ENCODE peak calls at places on chromosomes 13 and 19, in nine cellular contexts. A, W, L, N, H, Z, U, J and V are unnamed samples.

GRCh38 chr13:42539670-42540069 is 34.3 kb upstream of the TNFSF11 start:
- DNase-seq in A (no peak), W (no peak), L (no peak), N (no peak), H (no peak), Z (no peak), U (no peak), J (no peak), V (no peak)

GRCh38 chr13:45500492-45501174 is 35.9 kb downstream of the COG3 start:
- DNase-seq in A (peak; percentile 80), W (no peak), L (no peak), N (no peak), H (peak; percentile 96), Z (no peak), U (peak; percentile 15), J (no peak), V (no peak)

GRCh38 chr19:37007587-37008220 is 70.5 kb upstream of the ZNF420 start:
- DNase-seq in A (no peak), W (peak; percentile 64), L (peak; percentile 82), N (peak; percentile 13), H (no peak), Z (no peak), U (peak; percentile 28), J (peak; percentile 79), V (no peak)

GRCh38 chr13:31611214-31611613 is 128.1 kb upstream of the RXFP2 start:
- DNase-seq in A (no peak), W (no peak), L (no peak), N (no peak), H (no peak), Z (no peak), U (no peak), J (no peak), V (no peak)

GRCh38 chr13:37602743-37603381 is 4.3 kb upstream of the POSTN start:
- DNase-seq in A (no peak), W (no peak), L (no peak), N (no peak), H (peak; percentile 47), Z (no peak), U (peak; percentile 53), J (no peak), V (no peak)

GRCh38 chr19:39515551-39516191 is 732 bp downstream of the SELENOV start:
- DNase-seq in A (no peak), W (no peak), L (no peak), N (no peak), H (no peak), Z (no peak), U (no peak), J (no peak), V (no peak)

GRCh38 chr13:88005188-88005587 is 334.0 kb downstream of the SLITRK5 start:
- DNase-seq in A (no peak), W (no peak), L (no peak), N (no peak), H (no peak), Z (no peak), U (peak; percentile 37), J (no peak), V (no peak)

GRCh38 chr13:110416131-110416584 is 109.1 kb downstream of the COL4A2 start:
- DNase-seq in A (peak; percentile 16), W (no peak), L (no peak), N (no peak), H (peak; percentile 29), Z (no peak), U (no peak), J (no peak), V (no peak)

GRCh38 chr13:26412263-26412662 is 145.2 kb upstream of the WASF3 start:
- DNase-seq in A (no peak), W (no peak), L (no peak), N (no peak), H (no peak), Z (no peak), U (no peak), J (no peak), V (no peak)

GRCh38 chr13:65530688-65531087 is 1699.4 kb downstream of the PCDH9 start:
- DNase-seq in A (no peak), W (no peak), L (no peak), N (no peak), H (no peak), Z (no peak), U (no peak), J (no peak), V (no peak)

GRCh38 chr13:45769072-45769471 is 67.0 kb downstream of the CBY2 start:
- DNase-seq in A (no peak), W (no peak), L (no peak), N (no peak), H (no peak), Z (no peak), U (peak; percentile 89), J (no peak), V (no peak)

GRCh38 chr19:43820098-43820860 is 6.8 kb upstream of the ZNF283 start:
- DNase-seq in A (no peak), W (peak; percentile 51), L (peak; percentile 52), N (no peak), H (peak; percentile 42), Z (no peak), U (no peak), J (peak; percentile 30), V (no peak)

GRCh38 chr13:73057284-73058025 is 1.4 kb upstream of the KLF5 start:
- DNase-seq in A (no peak), W (no peak), L (no peak), N (no peak), H (no peak), Z (no peak), U (no peak), J (no peak), V (no peak)

GRCh38 chr19:55012294-55012693 is 25.8 kb downstream of the GP6 start:
- DNase-seq in A (no peak), W (no peak), L (no peak), N (no peak), H (no peak), Z (no peak), U (no peak), J (no peak), V (no peak)

GRCh38 chr19:23539499-23539898 is 144.2 kb upstream of the ZNF91 start:
- DNase-seq in A (peak; percentile 93), W (no peak), L (no peak), N (no peak), H (no peak), Z (no peak), U (no peak), J (no peak), V (no peak)

GRCh38 chr19:10163557-10163956 is 31.2 kb downstream of the DNMT1 start:
- DNase-seq in A (no peak), W (no peak), L (no peak), N (no peak), H (no peak), Z (no peak), U (no peak), J (no peak), V (no peak)

GRCh38 chr13:32376642-32377418 is 51.1 kb downstream of the N4BP2L1 start:
- DNase-seq in A (no peak), W (no peak), L (no peak), N (no peak), H (no peak), Z (no peak), U (no peak), J (no peak), V (no peak)

GRCh38 chr13:102799544-102800144 is 725 bp downstream of the BIVM start:
- DNase-seq in A (no peak), W (no peak), L (no peak), N (peak; percentile 26), H (peak; percentile 5), Z (no peak), U (no peak), J (peak; percentile 32), V (no peak)

DNA sequence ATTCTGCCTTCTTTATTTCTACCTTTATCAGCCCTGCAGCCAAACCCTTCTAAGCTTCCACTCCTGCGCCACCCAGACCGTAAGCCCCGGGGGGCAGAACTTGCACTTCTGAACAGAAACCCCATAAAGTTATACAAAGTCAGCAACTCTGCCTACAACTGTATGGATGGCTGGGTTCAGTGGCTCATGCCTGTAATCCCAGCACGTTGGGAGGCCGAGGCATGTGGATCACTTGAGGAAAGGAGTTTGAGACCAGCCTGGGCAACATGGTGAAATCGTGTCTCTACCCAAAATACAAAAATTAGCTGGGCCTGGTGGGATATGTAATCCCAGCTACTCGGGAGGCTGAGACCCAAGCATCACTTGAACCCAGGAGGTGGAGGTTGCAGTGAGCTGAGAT is 10.4 kb downstream of the RANBP3 start:
- DNase-seq in A (no peak), W (no peak), L (no peak), N (no peak), H (no peak), Z (no peak), U (no peak), J (no peak), V (no peak)
- H3K4me1 ChIP-seq in A (no peaks in the 10 kb centered on the region), W (peaks cover 69% of the 10 kb centered on the region), L (peaks cover 62% of the 10 kb centered on the region), N (peaks cover 59% of the 10 kb centered on the region), H (peaks cover 44% of the 10 kb centered on the region), Z (peaks cover 17% of the 10 kb centered on the region), U (peaks cover 29% of the 10 kb centered on the region), J (peaks cover 45% of the 10 kb centered on the region), V (peaks cover 14% of the 10 kb centered on the region)

DNA sequence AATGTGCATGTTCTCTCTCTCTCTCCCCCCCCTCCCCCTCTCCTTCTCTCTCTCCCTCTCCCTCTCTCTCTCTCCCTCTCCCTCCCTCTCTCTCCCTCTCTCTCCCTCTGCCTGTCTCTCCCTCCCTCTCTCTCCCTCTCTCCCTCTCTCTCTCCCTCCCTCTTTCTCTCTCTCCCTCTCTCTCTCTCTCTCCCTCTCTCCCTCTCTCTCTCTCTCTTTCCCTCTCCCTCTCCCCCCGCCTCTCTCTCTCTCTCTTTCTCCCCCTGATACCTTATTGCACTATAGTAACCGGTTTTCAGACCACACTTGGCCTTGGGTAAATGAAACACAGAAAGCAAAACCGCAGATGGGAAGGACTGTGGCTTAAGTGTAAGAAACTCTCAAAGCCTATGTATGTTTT is 34.7 kb upstream of the SPACA7 start:
- DNase-seq in A (no peak), W (no peak), L (no peak), N (no peak), H (no peak), Z (no peak), U (no peak), J (no peak), V (no peak)
- H3K9me3 ChIP-seq in A (no peaks in the 10 kb centered on the region), W (peaks cover 3% of the 10 kb centered on the region), L (peaks cover 18% of the 10 kb centered on the region), N (no peaks in the 10 kb centered on the region), H (peaks cover 23% of the 10 kb centered on the region), Z (no peaks in the 10 kb centered on the region), U (no peaks in the 10 kb centered on the region), J (no peaks in the 10 kb centered on the region), V (peaks cover 3% of the 10 kb centered on the region)

GRCh38 chr19:47075179-47075811 is 26.9 kb upstream of the TMEM160 start:
- DNase-seq in A (no peak), W (no peak), L (no peak), N (no peak), H (peak; percentile 12), Z (no peak), U (no peak), J (peak; percentile 15), V (no peak)
- H3K4me1 ChIP-seq in A (peaks cover 5% of the 10 kb centered on the region), W (peaks cover 8% of the 10 kb centered on the region), L (peaks cover 8% of the 10 kb centered on the region), N (peaks cover 7% of the 10 kb centered on the region), H (peaks cover 5% of the 10 kb centered on the region), Z (no peaks in the 10 kb centered on the region), U (no peaks in the 10 kb centered on the region), J (no peaks in the 10 kb centered on the region), V (peaks cover 3% of the 10 kb centered on the region)

DNA sequence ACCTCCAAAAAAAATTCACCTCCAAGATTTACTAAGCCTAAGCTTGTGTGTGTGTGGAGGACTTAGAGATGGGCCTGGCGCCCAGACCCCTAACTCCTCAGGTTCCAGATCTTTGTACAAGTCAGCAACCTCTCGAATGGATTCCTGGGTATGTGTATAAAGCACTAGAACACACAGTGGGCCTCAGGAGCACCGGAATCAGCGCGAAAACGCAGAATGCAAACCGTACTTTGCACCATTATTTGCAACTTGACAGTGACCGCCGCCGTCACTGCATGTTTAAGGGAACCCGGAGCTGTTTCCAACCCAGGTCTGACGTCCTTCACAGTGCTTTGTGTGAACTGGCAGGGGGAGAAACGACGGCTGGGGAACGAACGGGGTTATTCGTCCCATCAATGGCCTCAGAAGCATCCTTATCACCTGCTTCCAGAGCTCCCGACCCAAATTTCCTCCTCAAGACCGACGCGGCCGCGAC is 688 bp downstream of the ZNF606 start:
- DNase-seq in A (no peak), W (no peak), L (no peak), N (peak; percentile 13), H (peak; percentile 5), Z (no peak), U (peak; percentile 50), J (peak; percentile 49), V (no peak)
- H3K9me3 ChIP-seq in A (peaks cover 50% of the 10 kb centered on the region), W (peaks cover 75% of the 10 kb centered on the region), L (peaks cover 66% of the 10 kb centered on the region), N (peaks cover 75% of the 10 kb centered on the region), H (peaks cover 57% of the 10 kb centered on the region), Z (peaks cover 42% of the 10 kb centered on the region), U (peaks cover 60% of the 10 kb centered on the region), J (no peaks in the 10 kb centered on the region), V (peaks cover 48% of the 10 kb centered on the region)